ENCODE peak calls at places on chromosomes 5 and 9, in ten cellular contexts. One of them, this sample, is unnamed.

GRCh38 chr9:91341258-91341746 is 20.4 kb downstream of the AUH start:
- DNase-seq in BE2C: no peak
- DNase-seq in cardiac fibroblast: no peak
- DNase-seq in cardiac muscle cell: no peak
- DNase-seq in fibroblast of pulmonary artery: no peak
- DNase-seq in tibial artery: no peak
- DNase-seq in psoas muscle: no peak
- DNase-seq in pancreas: no peak
- DNase-seq in stomach: no peak
- DNase-seq in MM.1S: no peak
- DNase-seq in this sample: no peak

GRCh38 chr9:135468866-135469521 is 10.6 kb upstream of the PPP1R26 start:
- DNase-seq in stomach: no peak
- DNase-seq in psoas muscle: no peak
- DNase-seq in BE2C: no peak
- DNase-seq in cardiac fibroblast: peak
- DNase-seq in fibroblast of pulmonary artery: peak
- DNase-seq in cardiac muscle cell: no peak
- DNase-seq in pancreas: peak
- DNase-seq in tibial artery: no peak
- DNase-seq in MM.1S: no peak
- DNase-seq in this sample: peak

GRCh38 chr5:145811834-145812625 is 23.1 kb downstream of the PRELID2 start:
- DNase-seq in psoas muscle: no peak
- DNase-seq in tibial artery: no peak
- DNase-seq in pancreas: no peak
- DNase-seq in cardiac muscle cell: peak
- DNase-seq in stomach: no peak
- DNase-seq in BE2C: no peak
- DNase-seq in fibroblast of pulmonary artery: peak
- DNase-seq in MM.1S: no peak
- DNase-seq in cardiac fibroblast: peak
- DNase-seq in this sample: peak

GRCh38 chr9:135130266-135130976 is 43.0 kb downstream of the OLFM1 start:
- DNase-seq in pancreas: no peak
- DNase-seq in fibroblast of pulmonary artery: peak
- DNase-seq in cardiac fibroblast: peak
- DNase-seq in BE2C: peak
- DNase-seq in cardiac muscle cell: no peak
- DNase-seq in psoas muscle: no peak
- DNase-seq in stomach: peak
- DNase-seq in MM.1S: peak
- DNase-seq in tibial artery: peak
- DNase-seq in this sample: no peak

GRCh38 chr9:123656565-123656964 is 273.4 kb downstream of the DENND1A start:
- DNase-seq in MM.1S: no peak
- DNase-seq in psoas muscle: no peak
- DNase-seq in tibial artery: no peak
- DNase-seq in cardiac muscle cell: no peak
- DNase-seq in BE2C: no peak
- DNase-seq in pancreas: no peak
- DNase-seq in cardiac fibroblast: peak
- DNase-seq in stomach: no peak
- DNase-seq in fibroblast of pulmonary artery: peak
- DNase-seq in this sample: peak

GRCh38 chr9:19922476-19923118 is 133.8 kb upstream of the SLC24A2 start:
- DNase-seq in BE2C: peak
- DNase-seq in fibroblast of pulmonary artery: peak
- DNase-seq in psoas muscle: no peak
- DNase-seq in stomach: no peak
- DNase-seq in cardiac muscle cell: peak
- DNase-seq in MM.1S: no peak
- DNase-seq in pancreas: no peak
- DNase-seq in cardiac fibroblast: peak
- DNase-seq in tibial artery: no peak
- DNase-seq in this sample: peak

GRCh38 chr5:147882586-147883313 is 4.2 kb downstream of the SCGB3A2 start:
- DNase-seq in fibroblast of pulmonary artery: peak
- DNase-seq in cardiac muscle cell: peak
- DNase-seq in BE2C: no peak
- DNase-seq in MM.1S: no peak
- DNase-seq in pancreas: no peak
- DNase-seq in tibial artery: no peak
- DNase-seq in cardiac fibroblast: no peak
- DNase-seq in psoas muscle: no peak
- DNase-seq in stomach: no peak
- DNase-seq in this sample: no peak

GRCh38 chr9:98175013-98175679 is 17.3 kb downstream of the CORO2A start:
- DNase-seq in stomach: no peak
- DNase-seq in BE2C: no peak
- DNase-seq in psoas muscle: no peak
- DNase-seq in cardiac fibroblast: no peak
- DNase-seq in MM.1S: no peak
- DNase-seq in pancreas: no peak
- DNase-seq in cardiac muscle cell: no peak
- DNase-seq in tibial artery: no peak
- DNase-seq in fibroblast of pulmonary artery: no peak
- DNase-seq in this sample: no peak

GRCh38 chr9:124869466-124869985 is 7.6 kb downstream of the ARPC5L start:
- DNase-seq in BE2C: no peak
- DNase-seq in psoas muscle: no peak
- DNase-seq in tibial artery: no peak
- DNase-seq in cardiac fibroblast: no peak
- DNase-seq in fibroblast of pulmonary artery: no peak
- DNase-seq in stomach: peak
- DNase-seq in pancreas: peak
- DNase-seq in cardiac muscle cell: peak
- DNase-seq in MM.1S: peak
- DNase-seq in this sample: no peak

GRCh38 chr9:74499770-74500583 is 2.8 kb downstream of the RORB start:
- DNase-seq in fibroblast of pulmonary artery: no peak
- DNase-seq in tibial artery: no peak
- DNase-seq in pancreas: peak
- DNase-seq in cardiac fibroblast: no peak
- DNase-seq in psoas muscle: no peak
- DNase-seq in stomach: no peak
- DNase-seq in MM.1S: no peak
- DNase-seq in BE2C: no peak
- DNase-seq in cardiac muscle cell: peak
- DNase-seq in this sample: no peak

GRCh38 chr9:136347472-136348256 is 15.9 kb downstream of the DNLZ start:
- DNase-seq in cardiac fibroblast: no peak
- DNase-seq in stomach: no peak
- DNase-seq in tibial artery: no peak
- DNase-seq in fibroblast of pulmonary artery: no peak
- DNase-seq in MM.1S: no peak
- DNase-seq in BE2C: peak
- DNase-seq in pancreas: no peak
- DNase-seq in cardiac muscle cell: no peak
- DNase-seq in psoas muscle: no peak
- DNase-seq in this sample: peak

GRCh38 chr9:19026375-19026774 is 6.6 kb downstream of the SAXO1 start:
- DNase-seq in cardiac muscle cell: no peak
- DNase-seq in fibroblast of pulmonary artery: no peak
- DNase-seq in stomach: no peak
- DNase-seq in MM.1S: no peak
- DNase-seq in BE2C: no peak
- DNase-seq in pancreas: no peak
- DNase-seq in tibial artery: no peak
- DNase-seq in psoas muscle: no peak
- DNase-seq in cardiac fibroblast: no peak
- DNase-seq in this sample: no peak

GRCh38 chr5:167375125-167375524 is 916.3 kb upstream of the WWC1 start:
- DNase-seq in stomach: no peak
- DNase-seq in pancreas: no peak
- DNase-seq in psoas muscle: no peak
- DNase-seq in MM.1S: no peak
- DNase-seq in BE2C: no peak
- DNase-seq in fibroblast of pulmonary artery: no peak
- DNase-seq in cardiac muscle cell: no peak
- DNase-seq in tibial artery: no peak
- DNase-seq in cardiac fibroblast: no peak
- DNase-seq in this sample: no peak

GRCh38 chr5:978051-978450 is 30.6 kb upstream of the NKD2 start:
- DNase-seq in pancreas: no peak
- DNase-seq in cardiac muscle cell: no peak
- DNase-seq in BE2C: no peak
- DNase-seq in fibroblast of pulmonary artery: no peak
- DNase-seq in stomach: no peak
- DNase-seq in psoas muscle: no peak
- DNase-seq in MM.1S: no peak
- DNase-seq in cardiac fibroblast: no peak
- DNase-seq in tibial artery: no peak
- DNase-seq in this sample: no peak

GRCh38 chr5:121795511-121795910 is 56.2 kb upstream of the FTMT start:
- DNase-seq in cardiac fibroblast: no peak
- DNase-seq in cardiac muscle cell: no peak
- DNase-seq in tibial artery: no peak
- DNase-seq in psoas muscle: no peak
- DNase-seq in stomach: no peak
- DNase-seq in BE2C: no peak
- DNase-seq in fibroblast of pulmonary artery: no peak
- DNase-seq in MM.1S: no peak
- DNase-seq in pancreas: no peak
- DNase-seq in this sample: no peak

GRCh38 chr5:148904440-148904839 is 78.0 kb downstream of the ADRB2 start:
- DNase-seq in psoas muscle: peak
- DNase-seq in MM.1S: no peak
- DNase-seq in tibial artery: peak
- DNase-seq in stomach: peak
- DNase-seq in cardiac fibroblast: no peak
- DNase-seq in cardiac muscle cell: no peak
- DNase-seq in pancreas: no peak
- DNase-seq in fibroblast of pulmonary artery: no peak
- DNase-seq in BE2C: no peak
- DNase-seq in this sample: no peak

GRCh38 chr9:132857031-132857430 is 21.1 kb downstream of the AK8 start:
- DNase-seq in stomach: peak
- DNase-seq in cardiac muscle cell: no peak
- DNase-seq in tibial artery: peak
- DNase-seq in pancreas: no peak
- DNase-seq in MM.1S: no peak
- DNase-seq in BE2C: no peak
- DNase-seq in cardiac fibroblast: peak
- DNase-seq in psoas muscle: peak
- DNase-seq in fibroblast of pulmonary artery: peak
- DNase-seq in this sample: peak

GRCh38 chr9:124298646-124299235 is 41.0 kb downstream of the NEK6 start:
- DNase-seq in psoas muscle: no peak
- DNase-seq in tibial artery: no peak
- DNase-seq in stomach: no peak
- DNase-seq in fibroblast of pulmonary artery: no peak
- DNase-seq in MM.1S: no peak
- DNase-seq in cardiac fibroblast: no peak
- DNase-seq in cardiac muscle cell: no peak
- DNase-seq in pancreas: no peak
- DNase-seq in BE2C: no peak
- DNase-seq in this sample: no peak

GRCh38 chr5:8831854-8832253 is 714.0 kb downstream of the SEMA5A start:
- DNase-seq in fibroblast of pulmonary artery: peak
- DNase-seq in pancreas: no peak
- DNase-seq in MM.1S: no peak
- DNase-seq in BE2C: no peak
- DNase-seq in tibial artery: no peak
- DNase-seq in stomach: no peak
- DNase-seq in psoas muscle: no peak
- DNase-seq in cardiac fibroblast: peak
- DNase-seq in cardiac muscle cell: no peak
- DNase-seq in this sample: peak

GRCh38 chr5:95941756-95942155 is 19.9 kb downstream of the ELL2 start:
- DNase-seq in MM.1S: no peak
- DNase-seq in cardiac fibroblast: peak
- DNase-seq in tibial artery: no peak
- DNase-seq in fibroblast of pulmonary artery: peak
- DNase-seq in psoas muscle: no peak
- DNase-seq in BE2C: no peak
- DNase-seq in stomach: no peak
- DNase-seq in pancreas: no peak
- DNase-seq in cardiac muscle cell: no peak
- DNase-seq in this sample: peak
- H3K4me3 ChIP-seq in MM.1S: no peak
- H3K4me3 ChIP-seq in cardiac fibroblast: no peak
- H3K4me3 ChIP-seq in tibial artery: no peak
- H3K4me3 ChIP-seq in fibroblast of pulmonary artery: no peak
- H3K4me3 ChIP-seq in psoas muscle: no peak
- H3K4me3 ChIP-seq in BE2C: no peak
- H3K4me3 ChIP-seq in stomach: no peak
- H3K4me3 ChIP-seq in pancreas: no peak
- H3K4me3 ChIP-seq in cardiac muscle cell: no peak
- H3K4me3 ChIP-seq in this sample: no peak

DNA sequence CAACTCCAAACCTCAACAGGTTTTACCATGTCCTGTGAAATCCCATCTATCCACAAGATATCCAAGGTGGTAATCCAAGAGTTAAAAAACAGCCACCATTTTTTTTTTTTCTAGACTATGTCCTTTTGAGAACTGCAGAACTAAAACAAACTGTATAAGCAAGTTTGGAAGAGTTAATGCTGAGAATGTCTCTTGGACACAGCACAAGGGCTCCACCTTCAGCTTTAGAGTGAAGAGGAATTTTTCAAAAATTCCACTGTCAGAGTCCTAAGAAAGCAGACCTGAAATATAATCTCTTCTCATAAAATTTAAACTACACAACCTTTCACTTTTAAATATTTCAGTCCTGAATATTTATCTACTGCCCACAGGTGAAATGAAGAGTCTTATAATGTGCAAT is 167.8 kb upstream of the CCNG1 start:
- DNase-seq in psoas muscle: no peak
- DNase-seq in BE2C: no peak
- DNase-seq in cardiac muscle cell: peak
- DNase-seq in stomach: no peak
- DNase-seq in cardiac fibroblast: peak
- DNase-seq in tibial artery: no peak
- DNase-seq in pancreas: no peak
- DNase-seq in MM.1S: peak
- DNase-seq in fibroblast of pulmonary artery: no peak
- DNase-seq in this sample: no peak
- TF ChIP-seq CTCF in psoas muscle: no peak
- TF ChIP-seq CTCF in BE2C: peak
- TF ChIP-seq CTCF in cardiac muscle cell: no peak
- TF ChIP-seq CTCF in stomach: no peak
- TF ChIP-seq CTCF in cardiac fibroblast: no peak
- TF ChIP-seq CTCF in tibial artery: no peak
- TF ChIP-seq CTCF in pancreas: no peak
- TF ChIP-seq CTCF in MM.1S: peak
- TF ChIP-seq CTCF in fibroblast of pulmonary artery: no peak
- TF ChIP-seq CTCF in this sample: no peak

GRCh38 chr5:2298746-2299145 is 416.0 kb upstream of the IRX4 start:
- DNase-seq in cardiac fibroblast: no peak
- DNase-seq in MM.1S: no peak
- DNase-seq in BE2C: no peak
- DNase-seq in cardiac muscle cell: no peak
- DNase-seq in pancreas: no peak
- DNase-seq in psoas muscle: no peak
- DNase-seq in stomach: no peak
- DNase-seq in fibroblast of pulmonary artery: no peak
- DNase-seq in tibial artery: no peak
- DNase-seq in this sample: no peak
- H3K4me3 ChIP-seq in cardiac fibroblast: no peak
- H3K4me3 ChIP-seq in MM.1S: no peak
- H3K4me3 ChIP-seq in BE2C: no peak
- H3K4me3 ChIP-seq in cardiac muscle cell: no peak
- H3K4me3 ChIP-seq in pancreas: no peak
- H3K4me3 ChIP-seq in psoas muscle: no peak
- H3K4me3 ChIP-seq in stomach: no peak
- H3K4me3 ChIP-seq in fibroblast of pulmonary artery: no peak
- H3K4me3 ChIP-seq in tibial artery: no peak
- H3K4me3 ChIP-seq in this sample: no peak

GRCh38 chr9:35608221-35608620 is 3.2 kb downstream of the TESK1 start:
- DNase-seq in pancreas: no peak
- DNase-seq in cardiac fibroblast: no peak
- DNase-seq in psoas muscle: no peak
- DNase-seq in tibial artery: no peak
- DNase-seq in fibroblast of pulmonary artery: no peak
- DNase-seq in BE2C: no peak
- DNase-seq in stomach: no peak
- DNase-seq in MM.1S: no peak
- DNase-seq in cardiac muscle cell: no peak
- DNase-seq in this sample: no peak
- TF ChIP-seq CTCF in pancreas: no peak
- TF ChIP-seq CTCF in cardiac fibroblast: no peak
- TF ChIP-seq CTCF in psoas muscle: no peak
- TF ChIP-seq CTCF in tibial artery: no peak
- TF ChIP-seq CTCF in fibroblast of pulmonary artery: no peak
- TF ChIP-seq CTCF in BE2C: no peak
- TF ChIP-seq CTCF in stomach: no peak
- TF ChIP-seq CTCF in MM.1S: no peak
- TF ChIP-seq CTCF in cardiac muscle cell: no peak
- TF ChIP-seq CTCF in this sample: no peak